ENCODE peak calls at places on chromosome 18, in six cellular contexts. O is body of pancreas; W is CD8-positive, alpha-beta T cell; Q is activated naive CD8-positive, alpha-beta T cell treated with anti-CD3 and anti-CD28 coated beads, Interleukin-2, amount 50 U/mL, for 16 hours; A is NCI-H1417; R is AML-193. I is an unnamed sample.

GRCh38 chr18:22285299-22286140 is 116.1 kb downstream of the GATA6 start:
- DNase-seq in A (no peak), R (no peak), W (no peak), Q (no peak), O (no peak), I (no peak)

GRCh38 chr18:35005963-35006577 is 35.1 kb upstream of the MAPRE2 start:
- DNase-seq in O (no peak), Q (no peak), W (no peak), A (peak; percentile 89), R (peak; percentile 79), I (peak; percentile 7)

GRCh38 chr18:56402872-56403516 is 235.4 kb downstream of the TXNL1 start:
- DNase-seq in O (no peak), Q (no peak), R (peak; percentile 10), W (no peak), A (no peak), I (no peak)

GRCh38 chr18:11419336-11419735 is 190.1 kb upstream of the SLC35G4 start:
- DNase-seq in W (no peak), O (no peak), R (no peak), Q (no peak), A (no peak), I (no peak)

GRCh38 chr18:63240541-63241316 is 78.8 kb downstream of the BCL2 start:
- DNase-seq in Q (no peak), A (no peak), R (no peak), O (no peak), W (no peak), I (no peak)

GRCh38 chr18:31675404-31675803 is 9.0 kb downstream of the B4GALT6 start:
- DNase-seq in O (no peak), R (no peak), Q (no peak), W (no peak), A (no peak), I (no peak)

GRCh38 chr18:13381907-13382682 is 163.5 kb downstream of the LDLRAD4 start:
- DNase-seq in Q (no peak), R (peak; percentile 27), O (peak; percentile 66), W (no peak), A (peak; percentile 63), I (peak; percentile 38)

GRCh38 chr18:34322365-34323289 is 97.9 kb upstream of the NOL4 start:
- DNase-seq in Q (no peak), R (peak; percentile 16), W (no peak), A (peak; percentile 89), O (peak; percentile 79), I (no peak)

GRCh38 chr18:22470511-22471181 is 52.9 kb upstream of the CTAGE1 start:
- DNase-seq in O (peak; percentile 51), Q (no peak), R (no peak), A (no peak), W (no peak), I (no peak)

GRCh38 chr18:76121049-76121448 is 374.0 kb downstream of the ZNF516 start:
- DNase-seq in R (no peak), A (no peak), Q (no peak), W (no peak), O (no peak), I (no peak)

GRCh38 chr18:23838801-23839366 is 149.6 kb downstream of the LAMA3 start:
- DNase-seq in Q (no peak), O (no peak), R (no peak), W (no peak), A (no peak), I (no peak)

GRCh38 chr18:44777429-44778192 is 96.9 kb downstream of the SETBP1 start:
- DNase-seq in O (no peak), R (no peak), W (no peak), A (no peak), Q (no peak), I (no peak)

GRCh38 chr18:9337875-9338274 is 3.3 kb downstream of the TWSG1 start:
- DNase-seq in Q (no peak), A (no peak), W (no peak), O (no peak), R (peak; percentile 81), I (no peak)

GRCh38 chr18:73007195-73007934 is 139.6 kb upstream of the NETO1 start:
- DNase-seq in Q (no peak), O (no peak), R (no peak), W (no peak), A (no peak), I (no peak)

GRCh38 chr18:20971886-20972267 is 139.7 kb downstream of the ROCK1 start:
- DNase-seq in O (no peak), R (peak; percentile 50), A (peak; percentile 45), W (no peak), Q (no peak), I (no peak)

GRCh38 chr18:5868218-5868904 is 27.0 kb downstream of the TMEM200C start:
- DNase-seq in W (no peak), A (peak; percentile 48), Q (no peak), R (peak; percentile 85), O (peak; percentile 82), I (peak; percentile 11)

GRCh38 chr18:36201765-36202164 is 14.5 kb downstream of the MOCOS start:
- DNase-seq in Q (no peak), O (no peak), A (no peak), W (no peak), R (no peak), I (no peak)

GRCh38 chr18:9818423-9818734 is 67.4 kb upstream of the TXNDC2 start:
- DNase-seq in W (no peak), O (no peak), A (no peak), Q (no peak), R (no peak), I (no peak)

GRCh38 chr18:3115430-3116025 is 102.6 kb upstream of the LPIN2 start:
- DNase-seq in W (no peak), Q (no peak), R (no peak), O (no peak), A (no peak), I (no peak)

GRCh38 chr18:79607361-79607930 is 72.2 kb upstream of the CTDP1 start:
- DNase-seq in R (no peak), A (no peak), Q (no peak), W (no peak), O (no peak), I (no peak)

GRCh38 chr18:45413180-45413836 is 202.0 kb upstream of the SLC14A2 start:
- DNase-seq in A (no peak), R (no peak), O (no peak), Q (no peak), W (no peak), I (no peak)

GRCh38 chr18:62690416-62690815 is 24.9 kb upstream of the PHLPP1 start:
- DNase-seq in R (no peak), W (no peak), Q (no peak), O (no peak), A (no peak), I (no peak)